ENCODE peak calls at places on chromosomes 11 and 22, in nine cellular contexts. E, V, A, J, O, P, Z, C and X are unnamed samples.
A peak's percentile ranks its signal among the peaks of the same experiment; 100 is the strongest.

GRCh38 chr11:116651098-116651756 is 121.6 kb downstream of the BUD13 start:
- DNase-seq in E (peak; percentile 13), V (no peak), A (no peak), J (no peak), O (no peak), P (no peak), Z (no peak), C (no peak), X (no peak)

GRCh38 chr11:76419896-76420295 is 24.9 kb upstream of the EMSY start:
- DNase-seq in E (no peak), V (no peak), A (no peak), J (no peak), O (peak; percentile 67), P (no peak), Z (no peak), C (no peak), X (no peak)

GRCh38 chr11:41954034-41954433 is 494.6 kb upstream of the LRRC4C start:
- DNase-seq in E (no peak), V (no peak), A (peak; percentile 36), J (no peak), O (no peak), P (no peak), Z (peak; percentile 96), C (peak; percentile 53), X (no peak)

GRCh38 chr22:24592144-24592845 is 578 bp downstream of the LRRC75B start:
- DNase-seq in E (no peak), V (peak; percentile 30), A (peak; percentile 53), J (no peak), O (no peak), P (no peak), Z (no peak), C (peak; percentile 30), X (peak; percentile 53)

GRCh38 chr22:40524392-40525249 is 111.9 kb downstream of the MRTFA start:
- DNase-seq in E (no peak), V (no peak), A (peak; percentile 47), J (no peak), O (no peak), P (no peak), Z (no peak), C (peak; percentile 23), X (no peak)

GRCh38 chr11:8640305-8640932 is 42.0 kb downstream of the TRIM66 start:
- DNase-seq in E (no peak), V (no peak), A (no peak), J (no peak), O (no peak), P (no peak), Z (no peak), C (no peak), X (no peak)

GRCh38 chr22:40463017-40463631 is 92.7 kb downstream of the SGSM3 start:
- DNase-seq in E (no peak), V (no peak), A (no peak), J (no peak), O (peak; percentile 22), P (no peak), Z (no peak), C (no peak), X (no peak)

GRCh38 chr22:36377022-36377631 is 10.6 kb downstream of the MYH9 start:
- DNase-seq in E (no peak), V (no peak), A (no peak), J (no peak), O (no peak), P (no peak), Z (no peak), C (no peak), X (no peak)

GRCh38 chr22:28999510-29000224 is 62.0 kb downstream of the C22orf31 start:
- DNase-seq in E (no peak), V (no peak), A (no peak), J (no peak), O (no peak), P (no peak), Z (no peak), C (peak; percentile 20), X (no peak)

GRCh38 chr11:96177132-96177531 is 165.9 kb downstream of the MAML2 start:
- DNase-seq in E (no peak), V (no peak), A (no peak), J (no peak), O (no peak), P (no peak), Z (no peak), C (no peak), X (no peak)

GRCh38 chr11:9745411-9746211 is 81.7 kb downstream of the SWAP70 start:
- DNase-seq in E (no peak), V (no peak), A (no peak), J (no peak), O (no peak), P (no peak), Z (no peak), C (no peak), X (no peak)

GRCh38 chr11:131888230-131888826 is 517.9 kb downstream of the NTM start:
- DNase-seq in E (no peak), V (no peak), A (peak; percentile 90), J (no peak), O (no peak), P (no peak), Z (peak; percentile 97), C (peak; percentile 95), X (no peak)

GRCh38 chr11:104060004-104060403 is 23.6 kb downstream of the DDI1 start:
- DNase-seq in E (no peak), V (no peak), A (no peak), J (no peak), O (no peak), P (no peak), Z (peak; percentile 4), C (no peak), X (no peak)

GRCh38 chr11:31214337-31214736 is 155.2 kb downstream of the DCDC1 start:
- DNase-seq in E (no peak), V (no peak), A (no peak), J (no peak), O (no peak), P (no peak), Z (no peak), C (no peak), X (no peak)

GRCh38 chr11:66523611-66524010 is 13.2 kb downstream of the BBS1 start:
- DNase-seq in E (no peak), V (no peak), A (no peak), J (peak; percentile 44), O (no peak), P (no peak), Z (no peak), C (no peak), X (no peak)

GRCh38 chr11:119427279-119427678 is 4.3 kb upstream of the THY1 start:
- DNase-seq in E (no peak), V (no peak), A (no peak), J (no peak), O (no peak), P (no peak), Z (no peak), C (peak; percentile 30), X (no peak)

GRCh38 chr11:111336582-111337256 is 38.4 kb downstream of the POU2AF3 start:
- DNase-seq in E (no peak), V (no peak), A (peak; percentile 90), J (no peak), O (no peak), P (no peak), Z (peak; percentile 85), C (peak; percentile 93), X (no peak)

GRCh38 chr11:121866822-121867221 is 249.2 kb downstream of the BLID start:
- DNase-seq in E (no peak), V (no peak), A (no peak), J (no peak), O (no peak), P (no peak), Z (no peak), C (no peak), X (no peak)

GRCh38 chr11:74139151-74139918 is 31.5 kb downstream of the C2CD3 start:
- DNase-seq in E (no peak), V (no peak), A (peak; percentile 57), J (no peak), O (no peak), P (no peak), Z (peak; percentile 18), C (peak; percentile 46), X (no peak)

GRCh38 chr11:40129276-40129675 is 1330.2 kb downstream of the LRRC4C start:
- DNase-seq in E (no peak), V (no peak), A (no peak), J (no peak), O (no peak), P (no peak), Z (no peak), C (no peak), X (no peak)
- TF ChIP-seq CTCF in E (peak; percentile 52), V (peak; percentile 68), A (no peak), J (no peak), O (no peak), P (no peak), Z (no peak), C (no peak), X (peak; percentile 38)

GRCh38 chr11:71068963-71069362 is 183.4 kb downstream of the SHANK2 start:
- DNase-seq in E (no peak), V (no peak), A (no peak), J (no peak), O (no peak), P (no peak), Z (no peak), C (no peak), X (no peak)
- TF ChIP-seq CTCF in E (no peak), V (no peak), A (no peak), J (no peak), O (no peak), P (no peak), Z (no peak), C (no peak), X (no peak)

GRCh38 chr11:118401151-118401879 is at the start of gene ATP5MG:
- DNase-seq in E (peak; percentile 91), V (peak; percentile 70), A (peak; percentile 93), J (peak; percentile 96), O (peak; percentile 91), P (peak; percentile 81), Z (peak; percentile 84), C (peak; percentile 82), X (peak; percentile 87)
- TF ChIP-seq CTCF in E (no peak), V (peak; percentile 19), A (no peak), J (no peak), O (no peak), P (no peak), Z (no peak), C (peak; percentile 11), X (no peak)

GRCh38 chr11:102767800-102768199 is 12.6 kb downstream of the MMP10 start:
- DNase-seq in E (no peak), V (no peak), A (no peak), J (no peak), O (no peak), P (no peak), Z (no peak), C (no peak), X (no peak)

GRCh38 chr11:102776454-102776853 is 4.0 kb downstream of the MMP10 start:
- DNase-seq in E (no peak), V (no peak), A (no peak), J (no peak), O (no peak), P (no peak), Z (no peak), C (no peak), X (no peak)

GRCh38 chr11:102773388-102773787 is 7.0 kb downstream of the MMP10 start:
- DNase-seq in E (no peak), V (no peak), A (no peak), J (no peak), O (no peak), P (no peak), Z (peak; percentile 39), C (no peak), X (no peak)

GRCh38 chr11:102770191-102770590 is 10.2 kb downstream of the MMP10 start:
- DNase-seq in E (no peak), V (no peak), A (no peak), J (no peak), O (no peak), P (no peak), Z (no peak), C (no peak), X (no peak)

GRCh38 chr11:102771351-102771750 is 9.1 kb downstream of the MMP10 start:
- DNase-seq in E (no peak), V (no peak), A (no peak), J (no peak), O (no peak), P (no peak), Z (peak; percentile 53), C (no peak), X (no peak)
- TF ChIP-seq CTCF in E (no peak), V (no peak), A (no peak), J (no peak), O (no peak), P (no peak), Z (no peak), C (no peak), X (no peak)